ENCODE peak calls at places on chromosomes 5 and 9, in nine cellular contexts. Y, T, I, X, J, L, M, R and N are unnamed samples.

GRCh38 chr5:113090336-113091106 is 113.9 kb downstream of the DCP2 start:
- DNase-seq in Y (no peak), T (no peak), I (no peak), X (no peak), J (peak; percentile 10), L (no peak), M (no peak), R (no peak), N (peak; percentile 5)

GRCh38 chr5:66769839-66770617 is 173.8 kb downstream of the MAST4 start:
- DNase-seq in Y (no peak), T (no peak), I (no peak), X (peak; percentile 80), J (no peak), L (no peak), M (no peak), R (no peak), N (peak; percentile 9)

GRCh38 chr5:120538644-120539043 is 74.5 kb downstream of the PRR16 start:
- DNase-seq in Y (no peak), T (no peak), I (no peak), X (no peak), J (no peak), L (no peak), M (no peak), R (peak; percentile 39), N (peak; percentile 56)

GRCh38 chr5:149038336-149039075 is 24.4 kb downstream of the SH3TC2 start:
- DNase-seq in Y (no peak), T (no peak), I (no peak), X (no peak), J (no peak), L (no peak), M (no peak), R (no peak), N (peak; percentile 58)

GRCh38 chr9:125176632-125177031 is 13.0 kb downstream of the PPP6C start:
- DNase-seq in Y (no peak), T (no peak), I (no peak), X (no peak), J (no peak), L (no peak), M (no peak), R (no peak), N (no peak)

GRCh38 chr9:72396247-72397091 is 31.5 kb upstream of the ZFAND5 start:
- DNase-seq in Y (no peak), T (no peak), I (no peak), X (no peak), J (peak; percentile 24), L (no peak), M (no peak), R (peak; percentile 81), N (peak; percentile 84)

GRCh38 chr9:91334053-91334452 is 27.7 kb downstream of the AUH start:
- DNase-seq in Y (no peak), T (no peak), I (no peak), X (no peak), J (no peak), L (no peak), M (no peak), R (peak; percentile 47), N (peak; percentile 25)

GRCh38 chr9:9862412-9862811 is 750.4 kb downstream of the PTPRD start:
- DNase-seq in Y (no peak), T (no peak), I (no peak), X (no peak), J (no peak), L (no peak), M (no peak), R (no peak), N (no peak)

GRCh38 chr9:76415731-76416130 is 21.5 kb upstream of the RFK start:
- DNase-seq in Y (no peak), T (no peak), I (no peak), X (no peak), J (no peak), L (no peak), M (no peak), R (no peak), N (peak; percentile 29)

GRCh38 chr9:1157836-1158235 is 107.7 kb downstream of the DMRT2 start:
- DNase-seq in Y (no peak), T (no peak), I (no peak), X (no peak), J (no peak), L (no peak), M (no peak), R (no peak), N (no peak)

GRCh38 chr5:103532116-103532734 is 30.4 kb downstream of the NUDT12 start:
- DNase-seq in Y (no peak), T (no peak), I (no peak), X (no peak), J (no peak), L (no peak), M (no peak), R (peak; percentile 64), N (peak; percentile 14)

GRCh38 chr5:1874348-1874747 is 8.4 kb downstream of the IRX4 start:
- DNase-seq in Y (no peak), T (no peak), I (no peak), X (no peak), J (no peak), L (no peak), M (no peak), R (no peak), N (no peak)

GRCh38 chr9:113781381-113781780 is 94.7 kb upstream of the ZNF618 start:
- DNase-seq in Y (no peak), T (no peak), I (no peak), X (no peak), J (no peak), L (no peak), M (no peak), R (no peak), N (no peak)

GRCh38 chr9:9942764-9943424 is 669.9 kb downstream of the PTPRD start:
- DNase-seq in Y (no peak), T (peak; percentile 64), I (peak; percentile 19), X (peak; percentile 80), J (peak; percentile 3), L (no peak), M (peak; percentile 84), R (peak; percentile 64), N (peak; percentile 65)